ENCODE peak calls at places on chromosome 10, in six cellular contexts. M is astrocyte of the spinal cord; F is PC-3; I is epithelial cell of esophagus; Z is CD4-positive, CD25-positive, alpha-beta regulatory T cell; G is AG04449. J is an unnamed sample.

GRCh38 chr10:93357680-93358079 is 124.5 kb downstream of the MYOF start:
- DNase-seq in M (peak; percentile 28), F (peak; percentile 34), I (peak; percentile 54), Z (peak; percentile 18), G (no peak), J (no peak)

GRCh38 chr10:70775679-70776454 is 9.3 kb downstream of the TBATA start:
- DNase-seq in M (no peak), F (no peak), I (no peak), Z (no peak), G (no peak), J (no peak)

GRCh38 chr10:47381427-47382379 is 2.4 kb downstream of the ZNF488 start:
- DNase-seq in M (no peak), F (no peak), I (no peak), Z (no peak), G (no peak), J (no peak)

GRCh38 chr10:87092356-87092860 is 2.2 kb downstream of the GLUD1 start:
- DNase-seq in M (peak; percentile 67), F (peak; percentile 49), I (peak; percentile 18), Z (no peak), G (no peak), J (no peak)

GRCh38 chr10:6247041-6247712 is 44.4 kb downstream of the PFKFB3 start:
- DNase-seq in M (no peak), F (no peak), I (no peak), Z (no peak), G (no peak), J (no peak)

GRCh38 chr10:57015187-57015586 is 654.1 kb upstream of the ZWINT start:
- DNase-seq in M (no peak), F (no peak), I (no peak), Z (no peak), G (no peak), J (no peak)

GRCh38 chr10:76035728-76036409 is 604.4 kb downstream of the LRMDA start:
- DNase-seq in M (no peak), F (no peak), I (no peak), Z (no peak), G (no peak), J (no peak)

GRCh38 chr10:28188520-28188919 is 114.3 kb downstream of the MPP7 start:
- DNase-seq in M (no peak), F (no peak), I (no peak), Z (no peak), G (no peak), J (no peak)

GRCh38 chr10:93152136-93152535 is 78.4 kb downstream of the CYP26A1 start:
- DNase-seq in M (peak; percentile 65), F (peak; percentile 80), I (peak; percentile 21), Z (no peak), G (peak; percentile 37), J (no peak)

GRCh38 chr10:61486738-61487396 is 33.7 kb upstream of the TMEM26 start:
- DNase-seq in M (peak; percentile 43), F (peak; percentile 66), I (peak; percentile 7), Z (no peak), G (no peak), J (peak; percentile 67)

GRCh38 chr10:131024259-131025131 is 287.0 kb downstream of the TCERG1L start:
- DNase-seq in M (no peak), F (no peak), I (no peak), Z (no peak), G (no peak), J (no peak)

GRCh38 chr10:103890194-103890658 is 27.8 kb downstream of the STN1 start:
- DNase-seq in M (no peak), F (peak; percentile 93), I (peak; percentile 96), Z (no peak), G (no peak), J (no peak)

GRCh38 chr10:119281581-119282071 is 74.3 kb downstream of the GRK5 start:
- DNase-seq in M (peak; percentile 45), F (no peak), I (no peak), Z (no peak), G (no peak), J (no peak)
- H3K4me3 ChIP-seq in M (no peak overlapping the region), F (no peak overlapping the region), I (no peak overlapping the region), Z (no peak overlapping the region), G (no peak overlapping the region), J (no peak overlapping the region)

DNA sequence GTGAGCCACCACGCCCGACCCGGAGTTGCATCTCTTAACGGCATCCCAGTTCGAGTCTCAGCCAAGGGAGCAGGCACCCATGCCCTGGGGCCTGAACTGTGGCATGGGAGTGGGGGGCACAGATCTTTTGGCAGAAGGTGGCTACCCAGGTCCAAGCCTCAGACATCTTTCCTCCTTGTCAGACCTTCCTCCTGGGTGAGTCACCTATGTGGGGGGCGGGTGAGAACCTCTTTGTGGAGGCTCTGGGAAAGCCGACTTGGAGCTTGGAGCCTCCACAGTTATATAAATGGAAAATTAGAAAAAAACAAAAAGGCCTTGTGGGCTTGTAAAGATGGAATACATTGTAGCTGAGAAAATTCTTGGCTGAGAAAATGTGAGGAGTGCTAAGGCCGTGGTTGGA is 292.6 kb downstream of the CCDC3 start:
- DNase-seq in M (peak; percentile 64), F (peak; percentile 39), I (peak; percentile 59), Z (no peak), G (no peak), J (no peak)
- H3K4me3 ChIP-seq in M (no peak overlapping the region), F (peak overlapping the region; percentile 49), I (no peak overlapping the region), Z (no peak overlapping the region), G (no peak overlapping the region), J (no peak overlapping the region)

GRCh38 chr10:66167816-66168215 is 758.0 kb upstream of the LRRTM3 start:
- DNase-seq in M (peak; percentile 60), F (peak; percentile 93), I (peak; percentile 37), Z (no peak), G (no peak), J (no peak)
- H3K4me3 ChIP-seq in M (no peak overlapping the region), F (no peak overlapping the region), I (no peak overlapping the region), Z (no peak overlapping the region), G (no peak overlapping the region), J (no peak overlapping the region)

GRCh38 chr10:68231106-68231901 is 609 bp downstream of the ATOH7 start:
- DNase-seq in M (peak; percentile 64), F (peak; percentile 84), I (peak; percentile 52), Z (no peak), G (no peak), J (peak; percentile 27)
- H3K4me3 ChIP-seq in M (peak overlapping the region; percentile 63), F (peak overlapping the region; percentile 75), I (peak overlapping the region; percentile 67), Z (peak overlapping the region; percentile 37), G (peak overlapping the region; percentile 75), J (peak overlapping the region; percentile 65)

GRCh38 chr10:77637474-77637985 is at the start of gene KCNMA1:
- DNase-seq in M (peak; percentile 51), F (peak; percentile 79), I (peak; percentile 37), Z (no peak), G (no peak), J (no peak)

GRCh38 chr10:77639756-77640155 is 2.1 kb upstream of the KCNMA1 start:
- DNase-seq in M (no peak), F (no peak), I (no peak), Z (no peak), G (no peak), J (no peak)

GRCh38 chr10:77637986-77638765 is 568 bp upstream of the KCNMA1 start:
- DNase-seq in M (peak; percentile 65), F (peak; percentile 78), I (peak; percentile 55), Z (no peak), G (no peak), J (no peak)

GRCh38 chr10:77640167-77640566 is 2.6 kb upstream of the KCNMA1 start:
- DNase-seq in M (no peak), F (no peak), I (no peak), Z (no peak), G (no peak), J (no peak)

DNA sequence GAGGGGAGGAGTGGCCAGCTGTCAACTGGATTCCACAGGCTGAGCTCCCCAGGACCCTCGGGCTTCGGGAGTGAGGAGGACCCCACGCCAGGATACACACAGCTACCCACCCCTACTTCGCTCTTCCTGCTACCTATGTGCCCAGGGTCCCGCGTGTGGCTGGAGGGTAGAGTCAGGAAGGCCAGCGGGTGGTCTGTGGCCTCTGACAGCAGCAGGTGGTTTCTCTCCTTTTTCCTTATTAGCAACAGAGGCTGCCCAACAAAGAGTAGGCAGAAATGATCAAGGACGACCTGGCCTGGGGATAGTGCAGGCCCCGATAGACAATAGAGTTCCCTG is 1.1 kb upstream of the KCNMA1 start:
- DNase-seq in M (no peak), F (no peak), I (no peak), Z (no peak), G (no peak), J (no peak)
- H3K4me3 ChIP-seq in M (peak overlapping the region; percentile 50), F (peak overlapping the region; percentile 70), I (no peak overlapping the region), Z (no peak overlapping the region), G (peak overlapping the region; percentile 89), J (peak overlapping the region; percentile 83)

DNA sequence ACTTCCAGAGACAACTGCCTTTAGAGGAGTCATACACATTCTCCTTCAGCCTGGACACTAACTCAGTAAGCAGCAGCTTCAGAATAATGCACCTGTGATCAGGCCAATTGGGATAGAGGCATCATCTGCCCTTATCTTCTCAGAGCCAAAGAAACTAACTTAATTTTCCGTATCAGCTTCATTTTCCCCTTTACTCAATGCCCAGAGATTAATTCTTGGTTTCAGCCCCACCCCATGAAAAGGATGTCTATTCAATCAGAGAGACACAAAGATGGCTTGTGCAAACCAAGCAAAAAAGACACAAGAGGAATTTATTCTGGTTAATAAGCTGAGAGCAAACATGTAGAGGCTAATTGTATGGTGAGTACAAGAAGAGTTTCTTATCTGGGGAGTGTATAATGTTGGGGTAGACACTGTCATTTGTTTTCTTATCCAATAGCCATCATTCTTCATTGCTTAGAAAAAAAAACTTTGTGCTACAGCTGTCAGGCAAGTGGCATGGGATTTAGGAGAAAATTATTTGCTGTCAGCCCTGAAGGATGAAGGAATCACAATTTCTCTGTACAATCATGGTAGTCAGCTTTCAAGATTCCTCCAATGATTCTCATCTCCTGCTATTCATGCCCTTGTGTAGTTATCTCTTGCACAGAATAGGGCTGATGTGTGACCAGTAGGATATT is 38.7 kb upstream of the CCSER2 start:
- DNase-seq in M (no peak), F (no peak), I (no peak), Z (no peak), G (no peak), J (no peak)
- H3K4me3 ChIP-seq in M (no peak overlapping the region), F (no peak overlapping the region), I (no peak overlapping the region), Z (no peak overlapping the region), G (no peak overlapping the region), J (no peak overlapping the region)